ENCODE peak calls at places on chromosomes 16 and 17, in four cellular contexts. B is endothelial cell, F is fibroblast of villous mesenchyme, X is prostate gland. P is an unnamed sample.

GRCh38 chr17:15744885-15745284 is 12.8 kb downstream of the TBC1D26 start:
- DNase-seq in X (no peak), F (no peak), B (no peak), P (no peak)

GRCh38 chr16:1839554-1839953 is 12.5 kb downstream of the FAHD1 start:
- DNase-seq in F (peak; percentile 91), X (no peak), B (no peak), P (no peak)

GRCh38 chr17:16935241-16935663 is 36.7 kb downstream of the TNFRSF13B start:
- DNase-seq in B (no peak), X (no peak), F (no peak), P (no peak)

GRCh38 chr17:76391200-76391715 is 6.8 kb downstream of the SPHK1 start:
- DNase-seq in B (no peak), X (no peak), F (no peak), P (no peak)

GRCh38 chr17:29176500-29177351 is 3.5 kb downstream of the MYO18A start:
- DNase-seq in B (peak; percentile 43), F (peak; percentile 55), X (peak; percentile 71), P (peak; percentile 61)

GRCh38 chr16:84899414-84899813 is 79.6 kb downstream of the CRISPLD2 start:
- DNase-seq in B (no peak), X (peak; percentile 69), F (no peak), P (peak; percentile 55)

GRCh38 chr17:27321372-27321771 is 27.5 kb downstream of the WSB1 start:
- DNase-seq in F (no peak), B (no peak), X (no peak), P (no peak)

GRCh38 chr16:88451586-88452484 is 1.2 kb upstream of the ZFPM1 start:
- DNase-seq in F (no peak), B (no peak), X (no peak), P (no peak)

GRCh38 chr16:7137560-7138330 is 194.9 kb upstream of the RBFOX1 start:
- DNase-seq in B (no peak), F (no peak), X (no peak), P (peak; percentile 46)

GRCh38 chr16:50323335-50324011 is 45.3 kb downstream of the BRD7 start:
- DNase-seq in F (peak; percentile 82), X (no peak), B (no peak), P (peak; percentile 51)

GRCh38 chr16:85390511-85391174 is 222.5 kb upstream of the GSE1 start:
- DNase-seq in B (peak; percentile 3), F (peak; percentile 98), X (peak; percentile 91), P (peak; percentile 94)

DNA sequence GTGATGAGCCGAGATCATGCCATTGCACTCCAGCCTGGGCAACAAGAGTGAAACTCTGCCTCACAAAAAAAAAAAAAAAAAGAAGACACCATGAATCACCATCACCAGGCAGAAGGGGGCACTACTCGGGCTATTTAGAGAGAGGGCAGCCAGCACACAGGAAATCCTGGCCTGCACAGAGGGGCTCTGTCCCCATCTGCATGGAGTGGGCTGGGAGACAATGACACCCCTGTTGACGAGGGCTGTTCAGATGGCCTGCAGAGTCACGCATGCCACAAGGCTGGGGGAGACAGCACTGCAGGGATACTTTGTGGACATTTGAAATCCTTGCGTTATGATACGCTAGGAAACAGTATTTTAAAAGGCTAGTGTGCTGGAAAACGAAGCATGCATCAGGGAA is 48.3 kb downstream of the CUEDC1 start:
- DNase-seq in F (peak; percentile 19), B (no peak), X (no peak), P (no peak)
- TF ChIP-seq CTCF in F (peak; percentile 22), B (peak; percentile 27), X (no peak), P (no peak)

GRCh38 chr17:21214777-21215541 is 998 bp upstream of the TMEM11 start:
- DNase-seq in X (no peak), B (peak; percentile 31), F (peak; percentile 54), P (no peak)

GRCh38 chr17:21215935-21216334 is 2.0 kb upstream of the TMEM11 start:
- DNase-seq in B (no peak), X (no peak), F (peak; percentile 88), P (peak; percentile 61)

GRCh38 chr17:21213491-21214014 is 408 bp downstream of the TMEM11 start:
- DNase-seq in B (peak; percentile 56), F (peak; percentile 52), X (no peak), P (no peak)

GRCh38 chr17:21213005-21213404 is 956 bp downstream of the TMEM11 start:
- DNase-seq in X (no peak), B (no peak), F (no peak), P (no peak)

DNA sequence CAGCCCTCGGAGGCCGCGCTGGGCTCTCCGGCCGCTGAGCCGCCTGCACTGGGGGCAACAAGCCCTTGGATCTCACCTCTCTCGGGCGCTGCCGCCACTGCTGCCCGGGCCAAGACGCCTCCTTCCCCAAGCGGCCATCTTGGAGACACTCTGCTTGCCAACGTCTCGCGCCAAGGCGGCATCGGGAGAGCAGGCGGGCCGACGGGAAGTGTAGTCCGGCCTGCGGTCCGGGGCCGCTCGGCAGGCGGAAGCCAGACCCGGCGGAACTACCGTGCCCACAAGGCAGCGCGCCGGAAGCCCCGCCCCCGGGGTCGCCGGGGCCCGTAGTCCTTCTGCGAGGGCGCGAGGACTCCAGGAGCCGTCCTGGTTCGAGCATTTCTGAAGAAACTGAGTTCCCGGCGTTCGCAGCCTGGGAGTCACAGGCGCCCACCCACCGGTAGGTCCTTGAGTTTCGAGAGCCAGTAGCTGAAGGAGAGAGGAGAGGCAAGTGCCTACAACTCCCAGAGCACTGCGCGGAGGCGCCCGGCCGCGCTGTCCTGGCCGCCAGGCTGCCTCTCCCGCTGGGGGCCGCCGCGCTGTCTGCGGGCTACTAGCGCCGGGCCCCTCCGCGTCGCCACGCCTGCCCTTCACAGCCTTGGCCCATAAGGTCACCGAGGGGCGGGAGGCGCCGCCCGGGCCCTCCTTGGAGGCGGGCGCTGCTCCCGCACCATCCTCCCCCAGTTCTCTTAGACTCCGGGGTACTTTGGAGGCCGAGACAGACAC is at the start of gene TMEM11:
- DNase-seq in X (peak; percentile 94), F (peak; percentile 96), B (peak; percentile 97), P (peak; percentile 94)
- TF ChIP-seq CTCF in X (no peak), F (no peak), B (no peak), P (peak; percentile 6)

DNA sequence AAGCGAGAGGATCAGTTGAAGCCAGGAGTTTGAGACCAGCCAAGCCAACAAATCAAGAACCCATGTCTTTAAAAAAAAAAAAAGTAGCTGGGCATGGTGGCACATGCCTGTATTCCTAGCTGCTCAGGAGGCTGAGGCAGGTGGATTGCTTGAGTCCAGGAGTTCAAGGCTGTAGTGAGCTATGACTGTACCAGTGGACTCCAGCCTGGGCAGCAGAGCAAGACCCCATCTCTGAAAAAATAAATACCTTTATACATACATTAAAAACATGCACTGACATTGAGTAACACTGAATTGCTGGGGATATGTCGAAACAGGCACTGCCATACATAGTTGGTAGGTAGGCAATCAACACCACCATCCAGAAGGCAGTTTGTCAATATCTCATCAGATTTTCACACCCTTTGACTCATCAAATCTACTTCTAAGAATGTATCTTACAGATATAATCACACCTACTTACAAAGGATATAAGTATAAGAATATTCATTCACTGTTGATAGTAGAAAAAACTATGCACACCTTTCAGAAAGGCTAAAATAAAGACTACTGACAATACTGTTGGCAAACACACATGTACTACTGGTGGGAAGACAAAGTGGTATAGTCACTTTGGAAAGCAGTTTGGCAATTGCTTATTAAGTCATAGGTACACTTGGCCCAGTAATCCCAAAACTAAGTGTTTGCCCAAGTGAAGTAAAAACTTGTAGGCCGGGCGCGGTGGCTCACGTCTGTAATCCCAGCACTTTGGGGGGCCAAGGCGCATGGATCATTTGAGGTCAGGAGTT is 6.4 kb upstream of the CEP20 start:
- DNase-seq in X (no peak), F (no peak), B (no peak), P (no peak)
- TF ChIP-seq CTCF in X (no peak), F (no peak), B (no peak), P (no peak)

GRCh38 chr17:79874329-79874981 is 35.2 kb upstream of the CBX4 start:
- DNase-seq in X (no peak), B (peak; percentile 31), F (peak; percentile 25), P (peak; percentile 58)
- TF ChIP-seq CTCF in X (no peak), B (peak; percentile 82), F (peak; percentile 58), P (peak; percentile 34)

DNA sequence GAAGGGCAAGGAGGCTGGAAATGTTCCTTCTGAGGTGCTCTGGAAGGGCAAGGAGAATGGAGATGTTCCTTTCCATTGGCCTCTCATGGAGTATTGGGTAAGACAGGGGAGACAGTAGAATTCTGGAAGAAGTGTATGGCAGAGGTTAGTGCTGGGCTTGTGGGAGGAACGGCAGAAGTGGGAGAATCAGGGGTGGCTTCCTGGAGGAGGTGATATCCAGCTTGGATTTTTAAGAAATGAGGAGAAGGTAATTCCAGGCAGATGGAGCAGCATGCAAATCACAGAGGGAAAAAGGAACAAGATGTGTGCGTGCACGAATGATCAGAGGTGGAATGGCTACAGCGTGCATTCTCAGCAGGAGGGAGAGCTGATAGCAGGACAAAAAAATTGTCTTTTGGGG is 45.1 kb upstream of the ASIC2 start:
- DNase-seq in B (no peak), X (no peak), F (no peak), P (no peak)
- TF ChIP-seq CTCF in B (no peak), X (no peak), F (no peak), P (no peak)